ENCODE peak calls at places on chromosomes 4 and X, in five cellular contexts. One of them, this sample, is unnamed.

GRCh38 chr4:56976878-56977320 is 507 bp downstream of the NOA1 start:
- DNase-seq in choroid plexus epithelial cell: peak
- DNase-seq in cardiac muscle cell: no peak
- DNase-seq in psoas muscle: no peak
- DNase-seq in lower leg skin: no peak
- DNase-seq in this sample: peak

GRCh38 chr4:105215609-105216313 is 69.1 kb downstream of the TET2 start:
- DNase-seq in cardiac muscle cell: peak
- DNase-seq in choroid plexus epithelial cell: peak
- DNase-seq in psoas muscle: no peak
- DNase-seq in lower leg skin: no peak
- DNase-seq in this sample: no peak

GRCh38 chrX:10482262-10482661 is 138.1 kb downstream of the MID1 start:
- DNase-seq in choroid plexus epithelial cell: no peak
- DNase-seq in psoas muscle: no peak
- DNase-seq in cardiac muscle cell: peak
- DNase-seq in lower leg skin: no peak
- DNase-seq in this sample: no peak

GRCh38 chr4:102585329-102585728 is 84.2 kb downstream of the NFKB1 start:
- DNase-seq in lower leg skin: no peak
- DNase-seq in choroid plexus epithelial cell: no peak
- DNase-seq in psoas muscle: no peak
- DNase-seq in cardiac muscle cell: no peak
- DNase-seq in this sample: no peak

GRCh38 chr4:1746265-1746691 is 25.0 kb downstream of the TACC3 start:
- DNase-seq in cardiac muscle cell: peak
- DNase-seq in lower leg skin: peak
- DNase-seq in choroid plexus epithelial cell: peak
- DNase-seq in psoas muscle: peak
- DNase-seq in this sample: peak

GRCh38 chrX:114611018-114611619 is 27.2 kb downstream of the HTR2C start:
- DNase-seq in cardiac muscle cell: peak
- DNase-seq in psoas muscle: no peak
- DNase-seq in choroid plexus epithelial cell: peak
- DNase-seq in lower leg skin: no peak
- DNase-seq in this sample: peak

GRCh38 chr4:78956979-78957378 is 17.7 kb upstream of the PAQR3 start:
- DNase-seq in psoas muscle: no peak
- DNase-seq in choroid plexus epithelial cell: no peak
- DNase-seq in cardiac muscle cell: no peak
- DNase-seq in lower leg skin: no peak
- DNase-seq in this sample: no peak

GRCh38 chr4:66071911-66072310 is 401.6 kb upstream of the EPHA5 start:
- DNase-seq in lower leg skin: no peak
- DNase-seq in cardiac muscle cell: no peak
- DNase-seq in psoas muscle: no peak
- DNase-seq in choroid plexus epithelial cell: no peak
- DNase-seq in this sample: no peak

GRCh38 chrX:130566028-130566683 is 164.4 kb downstream of the RBMX2 start:
- DNase-seq in cardiac muscle cell: no peak
- DNase-seq in psoas muscle: no peak
- DNase-seq in lower leg skin: no peak
- DNase-seq in choroid plexus epithelial cell: no peak
- DNase-seq in this sample: no peak

GRCh38 chr4:89363786-89364185 is 56.2 kb upstream of the GPRIN3 start:
- DNase-seq in lower leg skin: no peak
- DNase-seq in choroid plexus epithelial cell: no peak
- DNase-seq in cardiac muscle cell: no peak
- DNase-seq in psoas muscle: no peak
- DNase-seq in this sample: no peak

GRCh38 chr4:74330295-74330750 is 22.1 kb downstream of the EPGN start:
- DNase-seq in choroid plexus epithelial cell: peak
- DNase-seq in cardiac muscle cell: peak
- DNase-seq in lower leg skin: no peak
- DNase-seq in psoas muscle: no peak
- DNase-seq in this sample: no peak

GRCh38 chr4:44928062-44928380 is 201.7 kb upstream of the GNPDA2 start:
- DNase-seq in lower leg skin: no peak
- DNase-seq in psoas muscle: no peak
- DNase-seq in choroid plexus epithelial cell: no peak
- DNase-seq in cardiac muscle cell: no peak
- DNase-seq in this sample: no peak

DNA sequence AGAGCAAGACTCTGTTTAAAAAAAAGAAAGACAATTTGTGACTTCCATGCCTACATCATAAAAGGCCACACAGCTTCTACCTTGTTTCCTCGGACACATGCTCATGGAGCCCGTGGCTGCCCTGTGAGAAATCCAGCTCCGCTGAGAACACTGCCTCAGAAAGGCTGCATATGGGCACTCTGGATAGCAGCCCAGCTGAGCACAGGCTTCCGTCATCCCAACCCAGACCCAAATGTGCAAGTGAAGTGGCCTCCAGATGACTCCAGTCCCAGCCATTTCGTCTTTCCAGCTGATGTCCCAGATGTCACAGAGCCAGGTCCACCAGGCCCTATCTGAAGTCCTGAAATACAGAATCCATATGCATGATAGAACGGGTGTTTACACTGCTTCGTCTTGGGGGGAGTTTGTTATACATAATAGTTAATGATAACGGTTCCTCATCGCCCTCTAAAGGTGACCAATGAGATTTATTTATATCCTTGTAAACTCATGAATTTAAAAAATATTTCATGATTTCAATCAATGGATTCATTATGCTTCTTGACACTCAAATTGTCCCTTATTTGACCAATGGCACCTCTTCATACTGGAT is 72.7 kb upstream of the TRIM2 start:
- DNase-seq in cardiac muscle cell: no peak
- DNase-seq in lower leg skin: no peak
- DNase-seq in choroid plexus epithelial cell: peak
- DNase-seq in psoas muscle: no peak
- DNase-seq in this sample: no peak
- TF ChIP-seq CTCF in cardiac muscle cell: no peak
- TF ChIP-seq CTCF in lower leg skin: no peak
- TF ChIP-seq CTCF in choroid plexus epithelial cell: no peak
- TF ChIP-seq CTCF in psoas muscle: no peak
- TF ChIP-seq CTCF in this sample: no peak

GRCh38 chr4:140110542-140110941 is 43.4 kb downstream of the MAML3 start:
- DNase-seq in lower leg skin: no peak
- DNase-seq in choroid plexus epithelial cell: no peak
- DNase-seq in cardiac muscle cell: no peak
- DNase-seq in psoas muscle: no peak
- DNase-seq in this sample: no peak

GRCh38 chr4:140106277-140106842 is 47.6 kb downstream of the MAML3 start:
- DNase-seq in choroid plexus epithelial cell: no peak
- DNase-seq in psoas muscle: no peak
- DNase-seq in lower leg skin: no peak
- DNase-seq in cardiac muscle cell: no peak
- DNase-seq in this sample: no peak

GRCh38 chr4:140109626-140110213 is 44.3 kb downstream of the MAML3 start:
- DNase-seq in psoas muscle: no peak
- DNase-seq in cardiac muscle cell: no peak
- DNase-seq in lower leg skin: no peak
- DNase-seq in choroid plexus epithelial cell: no peak
- DNase-seq in this sample: no peak

GRCh38 chr4:140108243-140108642 is 45.7 kb downstream of the MAML3 start:
- DNase-seq in psoas muscle: no peak
- DNase-seq in choroid plexus epithelial cell: no peak
- DNase-seq in cardiac muscle cell: no peak
- DNase-seq in lower leg skin: no peak
- DNase-seq in this sample: no peak

GRCh38 chr4:140108713-140109230 is 45.2 kb downstream of the MAML3 start:
- DNase-seq in cardiac muscle cell: no peak
- DNase-seq in psoas muscle: no peak
- DNase-seq in choroid plexus epithelial cell: no peak
- DNase-seq in lower leg skin: no peak
- DNase-seq in this sample: no peak
- H3K4me3 ChIP-seq in cardiac muscle cell: no peak
- H3K4me3 ChIP-seq in psoas muscle: no peak
- H3K4me3 ChIP-seq in choroid plexus epithelial cell: no peak
- H3K4me3 ChIP-seq in lower leg skin: no peak
- H3K4me3 ChIP-seq in this sample: no peak

GRCh38 chr4:69875986-69876542 is 16.1 kb upstream of the SULT1E1 start:
- DNase-seq in psoas muscle: no peak
- DNase-seq in cardiac muscle cell: no peak
- DNase-seq in lower leg skin: no peak
- DNase-seq in choroid plexus epithelial cell: no peak
- DNase-seq in this sample: no peak

GRCh38 chr4:69882150-69882549 is 22.2 kb upstream of the SULT1E1 start:
- DNase-seq in choroid plexus epithelial cell: no peak
- DNase-seq in psoas muscle: no peak
- DNase-seq in lower leg skin: no peak
- DNase-seq in cardiac muscle cell: no peak
- DNase-seq in this sample: no peak

GRCh38 chr4:69875576-69875975 is 15.6 kb upstream of the SULT1E1 start:
- DNase-seq in lower leg skin: no peak
- DNase-seq in choroid plexus epithelial cell: no peak
- DNase-seq in psoas muscle: no peak
- DNase-seq in cardiac muscle cell: no peak
- DNase-seq in this sample: no peak

GRCh38 chr4:69878250-69878649 is 18.3 kb upstream of the SULT1E1 start:
- DNase-seq in psoas muscle: no peak
- DNase-seq in lower leg skin: no peak
- DNase-seq in cardiac muscle cell: peak
- DNase-seq in choroid plexus epithelial cell: peak
- DNase-seq in this sample: no peak

DNA sequence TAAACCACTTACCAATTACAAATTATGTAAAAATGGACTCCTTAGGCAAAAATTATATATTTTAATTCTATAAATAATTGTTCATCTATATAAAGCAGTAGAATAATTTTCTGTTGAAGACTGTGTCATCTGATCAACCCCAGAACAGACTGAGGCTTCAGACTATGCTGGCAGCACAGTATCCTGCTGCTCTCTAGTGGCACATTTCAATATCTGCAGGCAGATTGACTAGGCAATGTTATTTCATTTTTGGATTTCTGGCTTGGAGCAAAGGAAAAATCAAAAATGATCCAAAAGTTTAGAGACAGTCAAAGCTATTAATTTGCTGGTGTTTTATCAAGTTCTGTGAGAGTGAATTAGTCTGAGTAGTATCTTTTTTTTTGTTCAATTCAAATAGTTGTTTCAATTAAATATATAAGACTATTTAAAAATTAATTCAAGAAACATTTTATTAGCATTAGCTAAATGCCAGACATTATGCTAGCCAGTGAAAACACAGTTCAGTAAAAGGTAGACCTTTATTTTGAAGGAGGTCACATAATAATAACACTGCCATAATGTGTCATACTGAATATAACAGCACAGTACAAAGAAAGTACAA is 21.3 kb upstream of the SULT1E1 start:
- DNase-seq in psoas muscle: no peak
- DNase-seq in choroid plexus epithelial cell: peak
- DNase-seq in cardiac muscle cell: peak
- DNase-seq in lower leg skin: no peak
- DNase-seq in this sample: peak
- TF ChIP-seq CTCF in psoas muscle: peak
- TF ChIP-seq CTCF in choroid plexus epithelial cell: peak
- TF ChIP-seq CTCF in cardiac muscle cell: peak
- TF ChIP-seq CTCF in lower leg skin: no peak
- TF ChIP-seq CTCF in this sample: peak

DNA sequence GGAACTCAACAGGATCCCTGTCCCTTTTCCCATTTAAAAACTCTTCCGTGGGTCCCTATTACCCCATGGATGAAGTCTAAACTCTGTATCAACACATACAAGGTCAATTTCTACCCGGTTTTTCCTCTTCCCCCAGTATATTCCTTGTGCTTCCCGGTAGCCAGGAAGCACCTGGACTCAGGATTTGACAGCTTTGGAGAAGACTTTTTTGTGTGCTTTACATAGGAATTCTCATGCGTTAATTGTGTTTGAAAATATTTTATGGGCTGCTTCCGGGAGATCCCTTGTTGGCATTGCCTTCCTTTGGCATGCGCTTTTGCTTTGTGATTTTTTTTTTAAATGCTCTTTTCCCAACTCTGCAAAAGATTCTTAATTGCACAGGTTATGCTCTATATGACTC is 7.2 kb downstream of the SMS start:
- DNase-seq in choroid plexus epithelial cell: no peak
- DNase-seq in cardiac muscle cell: no peak
- DNase-seq in lower leg skin: no peak
- DNase-seq in psoas muscle: no peak
- DNase-seq in this sample: no peak
- H3K4me3 ChIP-seq in choroid plexus epithelial cell: no peak
- H3K4me3 ChIP-seq in cardiac muscle cell: no peak
- H3K4me3 ChIP-seq in lower leg skin: no peak
- H3K4me3 ChIP-seq in psoas muscle: no peak
- H3K4me3 ChIP-seq in this sample: no peak

DNA sequence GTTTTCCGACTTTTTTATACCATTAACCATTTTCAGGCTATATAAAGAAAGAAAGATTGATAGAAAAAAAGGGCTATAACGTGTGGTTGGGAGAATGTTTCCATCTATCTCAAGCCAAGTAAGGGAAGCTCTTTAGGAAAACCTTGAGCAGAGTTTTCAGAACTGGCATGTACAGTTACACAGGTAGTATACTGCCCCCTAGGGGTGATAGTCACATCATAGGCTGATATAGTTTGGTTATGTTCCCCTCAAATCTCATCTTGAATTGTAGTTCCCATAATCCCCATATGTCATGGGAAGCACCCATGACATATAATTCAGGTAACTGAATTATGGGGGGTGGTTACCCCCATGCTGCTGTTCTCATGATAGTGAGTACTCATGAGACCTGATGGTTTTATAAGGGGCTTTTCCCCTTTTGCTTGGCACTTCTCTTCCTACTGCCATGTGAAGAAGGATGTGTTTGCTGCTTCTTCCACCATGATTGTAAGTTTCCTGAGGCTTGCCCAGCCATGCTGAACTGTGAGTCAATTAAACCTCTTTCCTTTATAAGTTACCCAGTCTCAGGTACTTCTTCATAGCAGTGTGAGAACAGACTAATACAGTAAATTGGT is 186.8 kb downstream of the TMA16 start:
- DNase-seq in psoas muscle: no peak
- DNase-seq in cardiac muscle cell: peak
- DNase-seq in choroid plexus epithelial cell: peak
- DNase-seq in lower leg skin: no peak
- DNase-seq in this sample: no peak
- TF ChIP-seq CTCF in psoas muscle: peak
- TF ChIP-seq CTCF in cardiac muscle cell: peak
- TF ChIP-seq CTCF in choroid plexus epithelial cell: peak
- TF ChIP-seq CTCF in lower leg skin: no peak
- TF ChIP-seq CTCF in this sample: peak

DNA sequence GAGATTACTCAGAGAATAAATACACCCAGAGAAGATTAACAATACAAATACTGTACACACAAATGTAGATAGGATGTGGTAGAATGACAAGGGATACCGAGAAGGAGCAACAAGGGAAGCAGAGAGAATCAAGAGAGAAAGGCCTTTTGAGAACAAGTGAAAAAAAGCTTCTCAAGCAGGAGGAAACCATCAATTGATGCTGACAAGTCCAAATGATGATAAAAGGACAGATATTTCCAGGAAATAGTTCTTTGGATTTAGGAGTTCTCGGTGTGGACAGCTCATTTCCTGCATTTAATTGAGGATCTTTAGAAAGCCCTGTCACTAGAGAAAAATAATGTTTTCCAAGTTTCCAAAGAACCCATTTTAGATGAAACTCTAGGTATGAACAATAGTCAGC is 48.1 kb downstream of the NPY5R start:
- DNase-seq in cardiac muscle cell: peak
- DNase-seq in lower leg skin: no peak
- DNase-seq in choroid plexus epithelial cell: no peak
- DNase-seq in psoas muscle: no peak
- DNase-seq in this sample: no peak
- H3K4me3 ChIP-seq in cardiac muscle cell: no peak
- H3K4me3 ChIP-seq in lower leg skin: no peak
- H3K4me3 ChIP-seq in choroid plexus epithelial cell: no peak
- H3K4me3 ChIP-seq in psoas muscle: no peak
- H3K4me3 ChIP-seq in this sample: no peak